ENCODE peak calls at places on chromosomes 2 and 18, in eight cellular contexts. C is adrenal gland, V is thyroid gland, J is transverse colon, W is prostate gland, Z is uterus, M is heart left ventricle, E is upper lobe of left lung. H is an unnamed sample.

GRCh38 chr2:219273887-219274391 is 5.2 kb upstream of the DNAJB2 start:
- DNase-seq in E (no peak), J (no peak), Z (no peak), M (no peak), C (peak), W (peak), V (no peak), H (no peak)

GRCh38 chr2:168920504-168921157 is 19.5 kb downstream of the G6PC2 start:
- DNase-seq in W (no peak), J (no peak), E (no peak), M (no peak), C (no peak), Z (no peak), V (no peak), H (no peak)

GRCh38 chr2:31363956-31364750 is 50.4 kb downstream of the XDH start:
- DNase-seq in Z (no peak), W (no peak), M (no peak), V (no peak), J (no peak), C (no peak), E (no peak), H (no peak)

GRCh38 chr2:188176626-188177025 is 115.0 kb upstream of the GULP1 start:
- DNase-seq in Z (no peak), M (no peak), J (no peak), E (no peak), W (no peak), C (no peak), V (no peak), H (no peak)

GRCh38 chr2:236955675-236956618 is 129.7 kb upstream of the COPS8 start:
- DNase-seq in M (no peak), W (no peak), E (no peak), V (no peak), Z (no peak), C (no peak), J (no peak), H (no peak)

GRCh38 chr2:18701981-18702380 is 112.6 kb upstream of the NT5C1B start:
- DNase-seq in Z (no peak), C (no peak), J (no peak), E (no peak), V (no peak), M (no peak), W (no peak), H (no peak)

GRCh38 chr2:195533771-195534642 is 123.0 kb upstream of the SLC39A10 start:
- DNase-seq in Z (no peak), V (peak), E (peak), C (peak), M (peak), J (peak), W (no peak), H (no peak)

GRCh38 chr2:27729198-27729597 is 42.3 kb upstream of the MRPL33 start:
- DNase-seq in W (no peak), V (peak), J (no peak), E (no peak), Z (no peak), C (no peak), M (no peak), H (no peak)

GRCh38 chr2:8169443-8169842 is 512.4 kb upstream of the ID2 start:
- DNase-seq in E (no peak), J (no peak), V (no peak), C (no peak), Z (no peak), W (no peak), M (no peak), H (no peak)

GRCh38 chr2:111227716-111228141 is 107.0 kb downstream of the BCL2L11 start:
- DNase-seq in Z (no peak), W (no peak), J (no peak), E (no peak), M (no peak), V (peak), C (no peak), H (no peak)

GRCh38 chr2:30217644-30218361 is 13.5 kb upstream of the LBH start:
- DNase-seq in M (peak), Z (no peak), J (peak), W (peak), V (peak), C (no peak), E (peak), H (no peak)

GRCh38 chr2:197191948-197192338 is 118.6 kb downstream of the ANKRD44 start:
- DNase-seq in C (no peak), J (no peak), Z (no peak), W (no peak), M (no peak), E (no peak), V (no peak), H (no peak)

GRCh38 chr18:53819671-53820070 is 404.8 kb downstream of the MBD2 start:
- DNase-seq in C (no peak), V (no peak), W (no peak), E (peak), J (no peak), Z (no peak), M (no peak), H (no peak)

GRCh38 chr2:127560201-127560928 is 24.9 kb downstream of the MYO7B start:
- DNase-seq in C (peak), Z (no peak), W (no peak), M (no peak), J (no peak), V (no peak), E (peak), H (no peak)

GRCh38 chr2:5748391-5748790 is 56.2 kb downstream of the SOX11 start:
- DNase-seq in M (no peak), J (no peak), C (no peak), E (no peak), Z (no peak), V (no peak), W (no peak), H (no peak)

GRCh38 chr2:83462881-83463280 is 996.2 kb downstream of the SUCLG1 start:
- DNase-seq in E (no peak), V (no peak), J (no peak), W (no peak), Z (no peak), M (no peak), C (no peak), H (no peak)

GRCh38 chr2:196453613-196454047 is 185.9 kb upstream of the CCDC150 start:
- DNase-seq in E (peak), M (peak), J (peak), W (peak), V (peak), Z (peak), C (peak), H (no peak)

GRCh38 chr18:23369231-23369630 is 83.9 kb upstream of the RIOK3 start:
- DNase-seq in C (no peak), E (no peak), J (no peak), W (no peak), Z (no peak), M (no peak), V (no peak), H (no peak)

GRCh38 chr18:33184918-33185317 is 255.6 kb downstream of the CCDC178 start:
- DNase-seq in M (no peak), E (no peak), V (no peak), Z (no peak), W (no peak), C (no peak), J (no peak), H (no peak)
- TF ChIP-seq CTCF in M (no peak), E (no peak), V (no peak), Z (no peak), W (no peak), C (no peak), J (no peak), H (no peak)

DNA sequence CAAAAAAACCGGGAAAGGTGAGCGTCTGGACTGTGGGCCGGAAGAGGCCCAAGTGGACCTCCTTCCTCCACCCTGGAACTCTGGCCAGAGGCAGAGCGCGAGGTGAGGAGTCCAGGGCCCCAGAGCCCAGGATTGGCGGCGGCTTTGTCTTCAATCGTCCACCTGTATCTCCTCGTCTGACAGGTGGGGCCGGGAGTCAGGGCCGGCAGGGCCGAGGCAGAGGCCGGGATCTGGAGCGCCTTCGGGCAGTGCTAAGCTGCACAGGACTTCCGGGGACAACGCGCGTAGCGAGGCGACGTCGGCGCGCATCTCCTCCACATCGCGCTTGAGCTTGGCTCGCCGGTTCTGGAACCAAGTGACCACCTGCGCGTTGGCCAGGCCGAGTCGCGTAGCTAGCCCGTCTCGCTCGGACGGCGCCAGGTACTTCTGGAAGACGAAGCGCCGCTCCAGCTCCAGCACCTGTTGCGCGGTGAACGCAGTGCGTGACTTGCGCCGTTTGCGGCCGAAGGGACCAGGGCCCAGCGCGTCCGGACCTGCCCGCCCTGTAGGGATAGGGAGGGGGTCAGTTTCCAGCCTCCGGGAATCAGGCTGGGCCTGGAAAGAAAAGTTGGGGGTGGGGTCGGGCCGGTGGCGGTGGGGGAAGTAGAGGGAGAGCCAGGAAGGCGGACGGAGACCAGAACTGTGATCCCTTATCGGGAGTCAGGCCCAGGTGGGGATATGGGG is 1.5 kb downstream of the LBX2 start:
- DNase-seq in Z (no peak), J (peak), C (no peak), W (no peak), V (peak), M (peak), E (peak), H (no peak)
- TF ChIP-seq POLR2A in Z (no peak), J (peak), C (no peak), W (no peak), V (no peak), M (no peak), E (peak), H (no peak)

DNA sequence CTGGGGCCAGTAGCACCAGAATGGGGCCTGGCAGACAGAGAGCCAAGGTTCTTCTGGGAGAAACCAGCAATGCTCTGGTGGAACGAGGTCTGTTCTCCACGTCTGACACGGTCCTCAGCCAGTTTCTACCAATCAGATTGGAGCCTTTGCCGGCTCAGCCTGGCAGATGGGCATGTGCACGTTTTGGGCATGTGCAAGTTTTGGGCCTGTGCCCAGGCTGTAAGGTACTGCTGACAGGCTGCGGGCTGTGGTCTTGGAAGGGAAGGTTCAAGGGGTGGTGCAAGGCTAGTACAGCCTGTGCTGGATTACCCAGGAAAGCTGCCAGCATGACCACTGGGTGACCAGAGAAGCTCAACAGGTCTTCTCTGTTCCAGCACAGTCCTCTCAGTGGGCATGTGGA is 90.0 kb downstream of the PRKCE start:
- DNase-seq in M (peak), W (no peak), C (no peak), V (no peak), E (no peak), J (no peak), Z (no peak), H (no peak)
- H3K4me3 ChIP-seq in M (no peak), W (no peak), C (no peak), V (no peak), E (no peak), J (no peak), Z (no peak), H (no peak)

GRCh38 chr2:113276906-113277425 is 1.8 kb downstream of the PAX8 start:
- DNase-seq in W (no peak), V (no peak), M (no peak), E (no peak), Z (no peak), C (no peak), J (no peak), H (no peak)
- TF ChIP-seq CTCF in W (no peak), V (no peak), M (no peak), E (no peak), Z (no peak), C (no peak), J (no peak), H (no peak)

GRCh38 chr2:85444629-85445028 is 26.1 kb downstream of the SH2D6 start:
- DNase-seq in E (no peak), Z (no peak), C (no peak), J (no peak), V (no peak), M (no peak), W (no peak), H (no peak)
- TF ChIP-seq POLR2A in E (no peak), Z (no peak), C (no peak), J (no peak), V (no peak), M (no peak), W (no peak), H (no peak)

GRCh38 chr2:158600155-158600802 is 143.5 kb downstream of the PKP4 start:
- DNase-seq in W (peak), E (peak), M (peak), J (peak), C (peak), Z (peak), V (peak), H (no peak)
- H3K4me3 ChIP-seq in W (no peak), E (no peak), M (no peak), J (no peak), C (no peak), Z (no peak), V (no peak), H (no peak)

GRCh38 chr2:42792583-42793313 is at the start of gene HAAO:
- DNase-seq in W (no peak), Z (peak), J (peak), E (peak), M (peak), C (no peak), V (peak), H (peak)
- TF ChIP-seq CTCF in W (peak), Z (peak), J (no peak), E (peak), M (peak), C (peak), V (peak), H (no peak)

DNA sequence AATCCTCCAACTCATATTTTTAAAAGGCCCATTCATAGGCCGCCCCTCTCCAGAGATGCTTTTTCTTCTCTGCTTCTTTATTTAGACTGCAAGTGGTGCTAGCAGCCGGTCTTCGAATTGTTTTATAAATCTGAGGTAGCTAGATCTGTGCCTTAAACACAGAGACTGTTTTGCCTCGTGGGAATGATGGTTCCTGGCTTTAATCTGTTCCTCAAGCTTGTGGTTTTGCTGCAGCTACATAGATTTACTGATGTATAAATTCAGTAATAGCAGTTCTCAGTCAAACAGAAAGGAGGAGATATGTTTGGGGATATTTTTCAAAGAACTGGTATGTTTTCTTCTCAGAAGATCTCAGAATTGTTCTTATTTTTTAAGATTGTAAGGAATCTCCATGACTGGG is 45.3 kb downstream of the TNFRSF11A start:
- DNase-seq in W (no peak), J (no peak), V (no peak), M (no peak), C (no peak), E (no peak), Z (no peak), H (no peak)
- TF ChIP-seq POLR2A in W (no peak), J (no peak), V (no peak), M (no peak), C (no peak), E (no peak), Z (no peak), H (no peak)